ENCODE peak calls at places on chromosomes 12 and 14, in five cellular contexts. G is A549, U is thyroid gland, P is breast epithelium, J is ovary. Z is an unnamed sample. For H3K4me1, the result is how much of the 10 kb centered on the place peaks cover.

GRCh38 chr12:124613151-124613585 is 45.8 kb upstream of the NCOR2 start:
- DNase-seq in G (no peak), U (peak), P (no peak), J (no peak), Z (no peak)

GRCh38 chr12:38149395-38150073 is 167.0 kb upstream of the ALG10B start:
- DNase-seq in G (peak), U (peak), P (no peak), J (peak), Z (no peak)

GRCh38 chr12:6250343-6250742 is 50.1 kb downstream of the CD9 start:
- DNase-seq in G (no peak), U (no peak), P (no peak), J (no peak), Z (no peak)

GRCh38 chr14:53850714-53851296 is 105.8 kb downstream of the BMP4 start:
- DNase-seq in G (peak), U (no peak), P (no peak), J (no peak), Z (no peak)

GRCh38 chr12:94762259-94762942 is 112.0 kb upstream of the TMCC3 start:
- DNase-seq in G (peak), U (no peak), P (no peak), J (no peak), Z (no peak)

GRCh38 chr14:93045965-93046695 is 69.6 kb downstream of the ITPK1 start:
- DNase-seq in G (no peak), U (peak), P (no peak), J (no peak), Z (no peak)

GRCh38 chr12:62396750-62397149 is 69.9 kb upstream of the MON2 start:
- DNase-seq in G (no peak), U (no peak), P (no peak), J (no peak), Z (no peak)

GRCh38 chr12:3592856-3593625 is 102.0 kb downstream of the PRMT8 start:
- DNase-seq in G (no peak), U (no peak), P (no peak), J (no peak), Z (no peak)

GRCh38 chr14:34971381-34971780 is 11.4 kb upstream of the SRP54 start:
- DNase-seq in G (no peak), U (no peak), P (no peak), J (no peak), Z (no peak)

GRCh38 chr14:83473846-83474245 is 1940.2 kb upstream of the SEL1L start:
- DNase-seq in G (no peak), U (no peak), P (no peak), J (no peak), Z (no peak)

GRCh38 chr14:32701475-32701874 is 237.2 kb upstream of the NPAS3 start:
- DNase-seq in G (no peak), U (no peak), P (no peak), J (no peak), Z (no peak)

GRCh38 chr12:10243803-10244520 is 31.3 kb downstream of the GABARAPL1 start:
- DNase-seq in G (no peak), U (no peak), P (no peak), J (no peak), Z (no peak)

GRCh38 chr12:30982413-30982812 is 55.9 kb downstream of the TSPAN11 start:
- DNase-seq in G (no peak), U (no peak), P (no peak), J (no peak), Z (no peak)

GRCh38 chr12:118107026-118107425 is 3.2 kb upstream of the VSIG10 start:
- DNase-seq in G (no peak), U (peak), P (no peak), J (no peak), Z (no peak)

GRCh38 chr12:82554529-82554928 is 132.2 kb upstream of the TMTC2 start:
- DNase-seq in G (no peak), U (no peak), P (no peak), J (no peak), Z (no peak)

GRCh38 chr12:85775071-85775470 is 61.1 kb downstream of the RASSF9 start:
- DNase-seq in G (no peak), U (no peak), P (no peak), J (no peak), Z (no peak)

GRCh38 chr12:52655251-52655650 is 3.2 kb upstream of the KRT2 start:
- DNase-seq in G (no peak), U (peak), P (no peak), J (no peak), Z (no peak)

GRCh38 chr12:129503802-129504201 is 400.0 kb downstream of the TMEM132D start:
- DNase-seq in G (no peak), U (no peak), P (no peak), J (no peak), Z (no peak)

GRCh38 chr12:104895405-104895804 is 62.7 kb downstream of the SLC41A2 start:
- DNase-seq in G (no peak), U (no peak), P (no peak), J (no peak), Z (no peak)

GRCh38 chr14:104554088-104554607 is 25.4 kb upstream of the C14orf180 start:
- DNase-seq in G (no peak), U (no peak), P (peak), J (peak), Z (peak)

GRCh38 chr14:61101803-61102548 is 120.9 kb downstream of the SLC38A6 start:
- DNase-seq in G (peak), U (no peak), P (no peak), J (no peak), Z (no peak)

GRCh38 chr12:111330800-111331752 is 37.8 kb downstream of the PHETA1 start:
- DNase-seq in G (peak), U (no peak), P (no peak), J (no peak), Z (no peak)

DNA sequence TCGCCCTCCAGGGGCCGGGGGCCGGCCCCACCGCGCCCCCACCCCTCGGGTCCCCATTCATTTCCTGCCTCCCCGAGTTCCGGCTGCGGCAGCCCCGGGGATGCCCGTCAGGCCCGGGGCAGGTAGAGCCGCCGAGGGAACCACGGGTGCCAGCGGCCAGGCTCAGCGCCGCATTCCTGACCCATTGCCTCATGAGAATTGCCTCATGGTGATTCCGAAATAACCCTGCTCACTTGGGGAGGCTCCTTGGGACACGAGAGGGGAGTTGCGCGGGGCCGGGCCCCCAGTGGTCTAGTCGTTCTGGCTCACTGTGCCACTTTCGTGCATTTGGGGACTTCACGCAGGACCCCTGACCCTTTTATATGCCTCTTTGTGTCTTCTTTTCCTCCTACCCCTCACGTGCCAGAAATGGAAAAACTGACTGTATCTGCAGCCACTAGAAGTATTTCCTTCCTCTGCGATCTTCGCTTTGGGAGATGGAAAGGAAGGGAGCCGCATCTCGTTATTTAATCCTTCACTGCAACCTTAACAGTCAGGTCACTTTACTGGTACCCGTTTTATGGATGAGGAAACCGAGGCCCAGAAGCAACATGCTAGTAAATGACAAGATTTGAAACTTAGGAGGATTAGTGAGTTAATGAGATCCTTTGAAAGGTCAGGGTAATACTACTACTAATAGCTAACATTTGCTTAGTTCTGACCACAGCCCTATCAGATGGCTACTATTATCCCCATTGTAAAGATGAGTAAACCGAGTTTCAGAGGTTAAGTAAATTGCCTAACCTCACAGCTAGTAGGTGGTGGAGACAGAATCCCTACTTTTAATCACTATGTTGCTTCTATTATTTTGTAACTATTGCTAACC is 754 bp downstream of the PTPN11 start:
- DNase-seq in G (peak), U (peak), P (peak), J (peak), Z (peak)
- TF ChIP-seq POLR2A in G (no peak), U (no peak), P (no peak), J (no peak), Z (no peak)

GRCh38 chr14:22945642-22946041 is 11.2 kb downstream of the HAUS4 start:
- DNase-seq in G (no peak), U (no peak), P (no peak), J (no peak), Z (no peak)
- H3K4me1 ChIP-seq in G (under half), U (under half), P (under half), J (under half), Z (under half)

DNA sequence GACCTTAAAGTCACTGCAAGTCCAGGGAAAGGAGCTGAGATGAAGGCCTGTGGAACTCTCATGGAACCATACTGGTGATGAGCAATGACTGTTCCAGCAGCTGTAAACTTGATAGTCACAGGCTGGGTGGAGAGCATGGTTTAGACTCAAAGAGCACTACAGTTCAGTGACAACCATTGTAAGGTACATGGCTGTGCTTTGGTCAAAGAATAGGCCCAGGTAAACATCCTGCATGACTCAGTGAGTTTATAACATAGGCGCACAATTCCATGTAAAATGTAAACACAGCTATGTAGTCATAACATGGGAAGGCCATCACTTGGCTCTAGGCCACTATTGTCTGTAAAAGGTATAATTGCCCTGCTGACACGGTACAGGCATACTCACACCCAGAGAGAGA is 119.3 kb upstream of the FSCB start:
- DNase-seq in G (no peak), U (no peak), P (no peak), J (no peak), Z (no peak)
- TF ChIP-seq POLR2A in G (no peak), U (no peak), P (no peak), J (no peak), Z (no peak)

DNA sequence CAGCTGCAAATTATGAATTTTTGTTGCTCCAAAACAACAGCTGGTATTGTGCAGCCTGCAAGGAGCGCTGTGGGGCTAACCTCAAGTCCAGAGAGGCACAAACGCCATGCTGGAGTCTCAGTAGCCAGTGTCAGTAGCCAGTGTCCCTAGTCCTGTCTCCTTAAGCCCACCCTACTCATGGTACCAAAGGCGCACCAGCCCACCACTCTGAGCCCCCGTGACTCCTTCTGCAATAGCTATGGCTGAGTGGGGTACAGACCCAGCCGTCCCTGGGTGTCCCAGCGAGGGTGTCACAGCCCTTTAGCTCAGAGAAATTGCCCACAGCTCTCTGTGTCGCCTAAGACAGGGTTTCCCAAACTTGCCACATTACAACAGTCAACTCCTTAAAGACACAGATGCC is 65.2 kb downstream of the ARL6IP4 start:
- DNase-seq in G (no peak), U (no peak), P (no peak), J (no peak), Z (no peak)
- H3K4me1 ChIP-seq in G (under half), U (under half), P (under half), J (under half), Z (under half)

Z was measured in heart left ventricle.